ENCODE peak calls at places on chromosomes 5 and 9, in five cellular contexts. Y is type B pancreatic cell, K is omental fat pad, S is heart left ventricle, B is endothelial cell. I is an unnamed sample.

GRCh38 chr9:127136081-127136879 is 13.8 kb upstream of the ANGPTL2 start:
- DNase-seq in Y (peak), K (no peak), S (no peak), B (no peak), I (no peak)

GRCh38 chr9:112447283-112447761 is 39.3 kb upstream of the KIAA1958 start:
- DNase-seq in Y (no peak), K (no peak), S (no peak), B (no peak), I (no peak)

GRCh38 chr9:33135086-33135958 is 31.8 kb downstream of the B4GALT1 start:
- DNase-seq in Y (no peak), K (no peak), S (no peak), B (no peak), I (no peak)

GRCh38 chr5:150640311-150641005 is at the start of gene SYNPO:
- DNase-seq in Y (no peak), K (peak), S (peak), B (no peak), I (no peak)

GRCh38 chr5:6806668-6807067 is 93.4 kb downstream of the TENT4A start:
- DNase-seq in Y (no peak), K (no peak), S (no peak), B (no peak), I (no peak)

GRCh38 chr5:34452170-34452828 is 203.8 kb upstream of the RAI14 start:
- DNase-seq in Y (no peak), K (no peak), S (no peak), B (no peak), I (no peak)

GRCh38 chr5:169895876-169896275 is 84.4 kb downstream of the INSYN2B start:
- DNase-seq in Y (no peak), K (no peak), S (no peak), B (no peak), I (no peak)

GRCh38 chr5:9186069-9186468 is 359.8 kb downstream of the SEMA5A start:
- DNase-seq in Y (no peak), K (no peak), S (no peak), B (no peak), I (no peak)

GRCh38 chr5:56900858-56901578 is 8.4 kb upstream of the SETD9 start:
- DNase-seq in Y (no peak), K (no peak), S (no peak), B (peak), I (no peak)

GRCh38 chr9:89005323-89005722 is 14.1 kb downstream of the S1PR3 start:
- DNase-seq in Y (peak), K (no peak), S (no peak), B (no peak), I (no peak)

GRCh38 chr5:176785184-176786145 is 24.9 kb upstream of the UNC5A start:
- DNase-seq in Y (no peak), K (no peak), S (no peak), B (no peak), I (no peak)

GRCh38 chr5:178277346-178277745 is 44.7 kb upstream of the PHYKPL start:
- DNase-seq in Y (no peak), K (no peak), S (no peak), B (no peak), I (no peak)

GRCh38 chr9:136539427-136540412 is 6.1 kb downstream of the NOTCH1 start:
- DNase-seq in Y (no peak), K (peak), S (peak), B (peak), I (peak)

GRCh38 chr9:116646661-116647514 is 40.2 kb upstream of the TRIM32 start:
- DNase-seq in Y (no peak), K (no peak), S (no peak), B (peak), I (no peak)

GRCh38 chr5:134580001-134580460 is 52.6 kb downstream of the SAR1B start:
- DNase-seq in Y (no peak), K (no peak), S (peak), B (no peak), I (no peak)

GRCh38 chr9:110443878-110444245 is 106.2 kb upstream of the TXNDC8 start:
- DNase-seq in Y (no peak), K (no peak), S (no peak), B (no peak), I (no peak)

GRCh38 chr5:168879929-168880328 is 300.8 kb upstream of the PANK3 start:
- DNase-seq in Y (no peak), K (no peak), S (no peak), B (no peak), I (no peak)

GRCh38 chr9:129885018-129885669 is 49.9 kb downstream of the USP20 start:
- DNase-seq in Y (no peak), K (no peak), S (peak), B (no peak), I (peak)

GRCh38 chr5:159456722-159457462 is 126.6 kb upstream of the IL12B start:
- DNase-seq in Y (no peak), K (no peak), S (no peak), B (no peak), I (no peak)

GRCh38 chr9:129983891-129984290 is 59.1 kb downstream of the FNBP1 start:
- DNase-seq in Y (no peak), K (no peak), S (no peak), B (no peak), I (no peak)

GRCh38 chr5:173789031-173789920 is 98.9 kb upstream of the CPEB4 start:
- DNase-seq in Y (no peak), K (peak), S (no peak), B (no peak), I (no peak)

GRCh38 chr9:3768698-3769458 is 243.1 kb upstream of the RFX3 start:
- DNase-seq in Y (no peak), K (no peak), S (no peak), B (no peak), I (no peak)

GRCh38 chr5:138354926-138355378 is 2.5 kb downstream of the KDM3B start:
- DNase-seq in Y (no peak), K (no peak), S (no peak), B (peak), I (peak)

GRCh38 chr5:98309785-98310566 is 463.5 kb upstream of the RGMB start:
- DNase-seq in Y (no peak), K (no peak), S (peak), B (peak), I (no peak)

GRCh38 chr5:158899201-158899600 is 200.5 kb downstream of the EBF1 start:
- DNase-seq in Y (no peak), K (no peak), S (no peak), B (no peak), I (no peak)

GRCh38 chr5:109484597-109484996 is 74.8 kb upstream of the PJA2 start:
- DNase-seq in Y (no peak), K (no peak), S (no peak), B (no peak), I (no peak)

GRCh38 chr9:123220127-123220526 is 48.3 kb downstream of the STRBP start:
- DNase-seq in Y (no peak), K (no peak), S (no peak), B (no peak), I (no peak)

GRCh38 chr9:123225995-123226394 is 42.4 kb downstream of the STRBP start:
- DNase-seq in Y (no peak), K (no peak), S (no peak), B (no peak), I (no peak)

DNA sequence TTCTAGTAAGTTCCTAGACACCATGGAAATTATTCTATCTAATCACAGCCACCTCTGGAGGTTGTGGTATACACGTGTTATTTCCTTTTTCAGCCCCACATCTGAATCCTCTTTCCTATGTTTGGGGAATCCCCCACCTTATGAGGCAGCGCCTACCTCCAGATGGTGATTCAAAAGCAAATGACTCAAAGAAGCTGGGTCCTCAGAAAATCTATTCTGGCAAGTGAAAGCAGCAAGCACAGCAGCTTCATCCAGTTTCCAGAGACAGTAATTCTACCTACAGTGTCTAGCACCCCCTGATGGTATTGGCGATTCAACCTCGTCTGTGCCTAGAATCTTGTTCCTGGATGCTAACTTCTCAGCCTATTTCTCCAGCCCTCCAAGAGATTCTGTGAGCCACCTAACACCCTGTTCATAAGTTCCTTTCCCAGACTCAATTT is 43.0 kb downstream of the STRBP start:
- DNase-seq in Y (no peak), K (no peak), S (no peak), B (peak), I (no peak)
- TF ChIP-seq CTCF in Y (peak), K (no peak), S (no peak), B (no peak), I (no peak)

GRCh38 chr5:123456242-123456641 is 33.0 kb upstream of the CEP120 start:
- DNase-seq in Y (no peak), K (no peak), S (no peak), B (no peak), I (no peak)
- TF ChIP-seq CTCF in Y (no peak), K (no peak), S (no peak), B (no peak), I (no peak)

GRCh38 chr5:95771109-95771708 is 40.1 kb downstream of the RHOBTB3 start:
- DNase-seq in Y (no peak), K (no peak), S (peak), B (no peak), I (no peak)

GRCh38 chr5:95771892-95772291 is 40.8 kb downstream of the RHOBTB3 start:
- DNase-seq in Y (no peak), K (no peak), S (no peak), B (no peak), I (no peak)

GRCh38 chr5:95763941-95764340 is 32.8 kb downstream of the RHOBTB3 start:
- DNase-seq in Y (no peak), K (no peak), S (no peak), B (no peak), I (no peak)

GRCh38 chr5:95773325-95774059 is 42.4 kb downstream of the RHOBTB3 start:
- DNase-seq in Y (no peak), K (no peak), S (no peak), B (no peak), I (peak)

GRCh38 chr5:95768731-95769130 is 37.6 kb downstream of the RHOBTB3 start:
- DNase-seq in Y (no peak), K (no peak), S (no peak), B (no peak), I (no peak)
- TF ChIP-seq CTCF in Y (no peak), K (no peak), S (no peak), B (no peak), I (no peak)

GRCh38 chr5:96172436-96172835 is 210.8 kb upstream of the ELL2 start:
- DNase-seq in Y (no peak), K (no peak), S (no peak), B (no peak), I (no peak)
- TF ChIP-seq CTCF in Y (no peak), K (no peak), S (no peak), B (no peak), I (no peak)

DNA sequence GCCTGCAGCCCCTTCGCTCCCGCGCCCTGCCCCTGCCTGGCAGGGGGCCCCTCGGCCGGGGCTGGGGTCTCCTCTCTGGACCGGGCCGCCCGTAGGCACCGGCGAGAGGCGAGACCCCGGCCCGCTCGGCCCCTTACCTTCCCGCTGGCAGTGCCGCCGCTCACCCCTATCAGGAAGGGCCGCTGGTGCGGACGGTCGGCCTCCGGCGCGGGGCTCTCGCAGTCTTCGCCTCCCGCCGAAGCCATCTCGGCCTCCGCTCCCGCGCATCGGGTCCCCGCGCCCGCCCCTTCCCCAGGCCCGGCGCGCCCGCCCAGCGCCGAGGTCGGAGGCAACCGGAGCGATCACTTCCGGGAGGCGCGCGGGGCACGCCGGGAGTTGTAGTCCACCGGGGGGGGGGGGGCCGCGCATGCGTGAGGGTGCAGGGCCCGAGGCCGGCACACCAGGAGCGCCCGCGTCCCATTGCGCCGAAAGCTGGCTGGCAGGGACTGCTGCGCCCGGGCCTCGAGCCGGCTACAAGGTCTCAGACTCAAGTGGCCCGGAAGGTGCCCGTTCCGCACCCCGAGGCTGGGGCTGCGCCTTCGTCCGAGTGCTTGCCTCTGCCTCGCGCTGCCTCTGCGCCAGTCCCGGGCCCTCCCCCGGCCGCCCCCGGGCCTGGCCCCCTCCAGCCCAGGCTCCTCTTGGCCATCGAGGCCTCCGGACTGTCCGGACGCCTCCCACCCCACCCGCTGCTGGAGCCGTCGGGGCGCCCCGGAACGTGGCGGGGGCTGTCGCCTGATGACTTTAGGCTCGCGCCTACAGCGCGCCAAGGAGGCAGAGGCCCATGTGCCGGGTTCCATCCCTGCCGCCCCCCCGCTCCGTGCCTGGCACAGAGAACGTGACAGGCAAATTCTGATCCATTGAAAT is at the start of gene UCK1:
- DNase-seq in Y (peak), K (peak), S (peak), B (peak), I (peak)
- TF ChIP-seq CTCF in Y (no peak), K (no peak), S (no peak), B (no peak), I (no peak)

DNA sequence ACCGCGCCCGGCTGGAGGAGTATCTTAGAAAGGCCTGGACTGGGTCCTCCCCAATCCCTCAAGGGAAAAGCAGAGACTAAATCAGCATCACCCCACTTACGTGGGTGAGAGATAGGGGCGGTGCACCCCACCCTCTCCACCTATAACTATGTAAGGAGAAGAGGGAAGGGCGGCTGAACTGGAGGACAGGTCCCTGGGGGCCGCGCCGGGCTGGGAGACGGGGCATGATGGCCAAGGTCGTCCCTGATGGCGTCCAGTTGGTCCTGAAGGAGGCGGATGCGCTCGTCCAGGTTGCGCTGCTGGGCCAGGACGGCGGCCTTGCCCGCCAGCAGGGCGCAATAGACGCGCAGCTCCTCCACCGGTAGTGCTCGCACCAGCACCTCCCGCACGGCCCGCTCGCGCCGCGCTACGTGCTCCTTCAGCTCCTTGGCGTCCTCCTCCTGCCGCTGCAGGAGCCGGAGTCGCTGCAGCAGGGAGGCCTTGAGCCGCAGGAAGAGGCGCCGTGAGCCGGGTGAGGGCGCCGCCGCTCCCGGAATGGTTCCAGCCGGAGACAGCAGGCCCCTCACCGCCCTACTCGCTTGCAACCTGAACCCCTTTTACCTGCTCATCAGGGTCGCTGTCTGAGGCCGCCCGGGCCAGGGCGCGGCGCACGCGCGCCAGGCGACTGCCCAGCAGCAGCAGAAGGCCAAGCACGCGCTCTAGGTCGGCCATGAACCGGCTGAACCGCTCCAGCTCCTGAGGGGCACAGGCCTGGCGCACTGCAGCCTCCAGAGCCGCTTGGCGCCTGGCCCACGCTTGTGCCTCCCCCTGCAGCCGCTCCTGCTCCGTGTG is 7.6 kb downstream of the SHROOM1 start:
- DNase-seq in Y (no peak), K (no peak), S (no peak), B (no peak), I (no peak)
- TF ChIP-seq CTCF in Y (peak), K (no peak), S (no peak), B (no peak), I (no peak)

DNA sequence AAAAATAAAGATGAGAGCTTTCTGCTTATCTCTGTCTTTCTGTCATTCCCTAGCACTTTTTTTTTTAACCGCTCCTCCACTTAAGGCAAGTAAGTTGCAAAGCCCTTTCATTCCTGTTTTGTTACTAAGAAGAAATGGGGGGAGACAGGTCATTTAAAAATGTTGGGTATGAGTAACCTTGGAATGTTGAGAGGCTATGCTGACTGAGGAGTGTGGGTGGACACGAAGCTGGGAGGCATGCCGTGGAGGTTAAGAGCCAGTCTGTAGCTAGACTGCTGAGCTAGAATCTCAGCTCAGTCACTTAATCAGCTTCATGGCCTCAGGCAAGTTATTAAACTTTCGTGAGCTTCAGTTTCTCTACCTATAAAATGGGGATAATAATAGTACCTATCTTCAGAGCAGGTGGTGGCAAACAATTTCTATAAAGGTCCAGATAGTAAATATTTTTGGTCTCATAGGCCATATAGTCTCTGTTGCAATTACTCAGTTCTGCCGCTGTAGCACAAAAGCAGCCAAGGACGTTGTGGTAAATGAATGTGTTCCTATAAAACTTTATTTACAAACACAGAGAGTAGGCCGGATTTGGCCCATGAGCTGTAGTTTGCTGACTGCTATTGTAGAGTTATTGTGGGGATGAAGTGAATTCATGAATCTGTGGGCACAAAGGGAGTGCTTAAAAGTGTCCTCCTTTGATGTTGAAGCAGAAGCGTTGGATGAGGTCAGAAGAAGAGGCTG is 220.0 kb downstream of the GABBR2 start:
- DNase-seq in Y (no peak), K (no peak), S (no peak), B (no peak), I (no peak)
- TF ChIP-seq CTCF in Y (no peak), K (no peak), S (no peak), B (no peak), I (no peak)

GRCh38 chr5:167720201-167720600 is 571.2 kb upstream of the WWC1 start:
- DNase-seq in Y (no peak), K (no peak), S (no peak), B (no peak), I (no peak)
- TF ChIP-seq CTCF in Y (no peak), K (no peak), S (no peak), B (no peak), I (no peak)

GRCh38 chr9:97598461-97599288 is 34.5 kb downstream of the TSTD2 start:
- DNase-seq in Y (no peak), K (peak), S (peak), B (peak), I (peak)
- TF ChIP-seq CTCF in Y (peak), K (no peak), S (peak), B (peak), I (peak)